ENCODE peak calls at places on chromosomes 7 and 10, in nine cellular contexts. One of them, this sample, is unnamed. For H3K4me1, the result is how much of the 10 kb centered on the place peaks cover.

GRCh38 chr10:71770255-71770654 is 3.1 kb downstream of the VSIR start:
- DNase-seq in mammary epithelial cell: no peak
- DNase-seq in OCI-LY7: no peak
- DNase-seq in DND-41: no peak
- DNase-seq in breast epithelium: no peak
- DNase-seq in HAP-1: no peak
- DNase-seq in PC-3: no peak
- DNase-seq in heart right ventricle: no peak
- DNase-seq in endodermal cell: no peak
- DNase-seq in this sample: peak

GRCh38 chr10:72756674-72757385 is 64.9 kb downstream of the MCU start:
- DNase-seq in breast epithelium: no peak
- DNase-seq in OCI-LY7: no peak
- DNase-seq in heart right ventricle: no peak
- DNase-seq in endodermal cell: peak
- DNase-seq in PC-3: no peak
- DNase-seq in DND-41: no peak
- DNase-seq in mammary epithelial cell: no peak
- DNase-seq in HAP-1: peak
- DNase-seq in this sample: no peak

GRCh38 chr7:44793919-44794715 is 2.4 kb upstream of the PPIA start:
- DNase-seq in DND-41: no peak
- DNase-seq in HAP-1: no peak
- DNase-seq in heart right ventricle: no peak
- DNase-seq in PC-3: no peak
- DNase-seq in endodermal cell: no peak
- DNase-seq in mammary epithelial cell: no peak
- DNase-seq in breast epithelium: no peak
- DNase-seq in OCI-LY7: no peak
- DNase-seq in this sample: no peak

GRCh38 chr7:37149019-37149814 is 299.4 kb downstream of the ELMO1 start:
- DNase-seq in PC-3: no peak
- DNase-seq in mammary epithelial cell: no peak
- DNase-seq in heart right ventricle: no peak
- DNase-seq in breast epithelium: no peak
- DNase-seq in OCI-LY7: no peak
- DNase-seq in HAP-1: no peak
- DNase-seq in endodermal cell: no peak
- DNase-seq in DND-41: no peak
- DNase-seq in this sample: no peak

GRCh38 chr7:77441046-77441445 is 24.9 kb upstream of the GSAP start:
- DNase-seq in mammary epithelial cell: no peak
- DNase-seq in heart right ventricle: no peak
- DNase-seq in DND-41: no peak
- DNase-seq in HAP-1: no peak
- DNase-seq in endodermal cell: no peak
- DNase-seq in breast epithelium: no peak
- DNase-seq in OCI-LY7: no peak
- DNase-seq in PC-3: peak
- DNase-seq in this sample: no peak

GRCh38 chr7:149459540-149460433 is 1.1 kb downstream of the ZNF777 start:
- DNase-seq in mammary epithelial cell: peak
- DNase-seq in endodermal cell: peak
- DNase-seq in OCI-LY7: peak
- DNase-seq in PC-3: peak
- DNase-seq in HAP-1: no peak
- DNase-seq in heart right ventricle: no peak
- DNase-seq in breast epithelium: no peak
- DNase-seq in DND-41: no peak
- DNase-seq in this sample: peak

GRCh38 chr10:109995178-109995577 is 12.6 kb upstream of the ADD3 start:
- DNase-seq in PC-3: no peak
- DNase-seq in breast epithelium: no peak
- DNase-seq in heart right ventricle: no peak
- DNase-seq in endodermal cell: no peak
- DNase-seq in OCI-LY7: no peak
- DNase-seq in HAP-1: no peak
- DNase-seq in DND-41: no peak
- DNase-seq in mammary epithelial cell: no peak
- DNase-seq in this sample: no peak

GRCh38 chr10:111076682-111077661 is at the start of gene ADRA2A:
- DNase-seq in endodermal cell: peak
- DNase-seq in PC-3: peak
- DNase-seq in DND-41: no peak
- DNase-seq in HAP-1: peak
- DNase-seq in breast epithelium: no peak
- DNase-seq in mammary epithelial cell: peak
- DNase-seq in heart right ventricle: no peak
- DNase-seq in OCI-LY7: no peak
- DNase-seq in this sample: peak

GRCh38 chr7:66236713-66237303 is 31.7 kb downstream of the TPST1 start:
- DNase-seq in DND-41: no peak
- DNase-seq in HAP-1: no peak
- DNase-seq in heart right ventricle: no peak
- DNase-seq in PC-3: no peak
- DNase-seq in breast epithelium: no peak
- DNase-seq in endodermal cell: no peak
- DNase-seq in OCI-LY7: no peak
- DNase-seq in mammary epithelial cell: no peak
- DNase-seq in this sample: no peak

GRCh38 chr7:32937344-32938174 is 19.7 kb upstream of the FKBP9 start:
- DNase-seq in heart right ventricle: peak
- DNase-seq in breast epithelium: no peak
- DNase-seq in endodermal cell: no peak
- DNase-seq in DND-41: no peak
- DNase-seq in OCI-LY7: no peak
- DNase-seq in HAP-1: peak
- DNase-seq in PC-3: no peak
- DNase-seq in mammary epithelial cell: no peak
- DNase-seq in this sample: peak

GRCh38 chr7:69395072-69395714 is 203.1 kb upstream of the AUTS2 start:
- DNase-seq in OCI-LY7: no peak
- DNase-seq in HAP-1: no peak
- DNase-seq in mammary epithelial cell: no peak
- DNase-seq in endodermal cell: peak
- DNase-seq in PC-3: no peak
- DNase-seq in DND-41: peak
- DNase-seq in heart right ventricle: no peak
- DNase-seq in breast epithelium: no peak
- DNase-seq in this sample: no peak

GRCh38 chr10:61967298-61967697 is 65.8 kb downstream of the ARID5B start:
- DNase-seq in HAP-1: no peak
- DNase-seq in endodermal cell: no peak
- DNase-seq in heart right ventricle: no peak
- DNase-seq in DND-41: no peak
- DNase-seq in PC-3: no peak
- DNase-seq in breast epithelium: no peak
- DNase-seq in OCI-LY7: no peak
- DNase-seq in mammary epithelial cell: no peak
- DNase-seq in this sample: no peak

GRCh38 chr10:117107280-117107679 is 30.8 kb downstream of the VAX1 start:
- DNase-seq in breast epithelium: no peak
- DNase-seq in endodermal cell: no peak
- DNase-seq in mammary epithelial cell: no peak
- DNase-seq in PC-3: no peak
- DNase-seq in heart right ventricle: no peak
- DNase-seq in DND-41: no peak
- DNase-seq in OCI-LY7: no peak
- DNase-seq in HAP-1: no peak
- DNase-seq in this sample: no peak

GRCh38 chr7:111198255-111198654 is 107.3 kb downstream of the LRRN3 start:
- DNase-seq in OCI-LY7: no peak
- DNase-seq in HAP-1: no peak
- DNase-seq in endodermal cell: no peak
- DNase-seq in breast epithelium: no peak
- DNase-seq in mammary epithelial cell: peak
- DNase-seq in heart right ventricle: no peak
- DNase-seq in PC-3: peak
- DNase-seq in DND-41: no peak
- DNase-seq in this sample: peak

GRCh38 chr7:41570766-41571165 is 132.1 kb downstream of the INHBA start:
- DNase-seq in HAP-1: no peak
- DNase-seq in breast epithelium: no peak
- DNase-seq in heart right ventricle: no peak
- DNase-seq in endodermal cell: no peak
- DNase-seq in mammary epithelial cell: no peak
- DNase-seq in DND-41: no peak
- DNase-seq in OCI-LY7: no peak
- DNase-seq in PC-3: no peak
- DNase-seq in this sample: no peak

GRCh38 chr7:602341-603141 is 82.9 kb upstream of the PDGFA start:
- DNase-seq in HAP-1: no peak
- DNase-seq in PC-3: no peak
- DNase-seq in OCI-LY7: no peak
- DNase-seq in heart right ventricle: no peak
- DNase-seq in breast epithelium: no peak
- DNase-seq in DND-41: no peak
- DNase-seq in endodermal cell: peak
- DNase-seq in mammary epithelial cell: no peak
- DNase-seq in this sample: no peak

GRCh38 chr7:603152-603941 is 83.7 kb upstream of the PDGFA start:
- DNase-seq in PC-3: no peak
- DNase-seq in DND-41: no peak
- DNase-seq in endodermal cell: no peak
- DNase-seq in heart right ventricle: no peak
- DNase-seq in HAP-1: no peak
- DNase-seq in mammary epithelial cell: no peak
- DNase-seq in breast epithelium: no peak
- DNase-seq in OCI-LY7: no peak
- DNase-seq in this sample: no peak

GRCh38 chr7:605661-606450 is 86.2 kb upstream of the PDGFA start:
- DNase-seq in breast epithelium: no peak
- DNase-seq in mammary epithelial cell: no peak
- DNase-seq in HAP-1: no peak
- DNase-seq in PC-3: no peak
- DNase-seq in DND-41: no peak
- DNase-seq in endodermal cell: no peak
- DNase-seq in OCI-LY7: no peak
- DNase-seq in heart right ventricle: no peak
- DNase-seq in this sample: no peak

GRCh38 chr7:604038-604883 is 84.6 kb upstream of the PDGFA start:
- DNase-seq in DND-41: peak
- DNase-seq in breast epithelium: peak
- DNase-seq in PC-3: no peak
- DNase-seq in OCI-LY7: no peak
- DNase-seq in mammary epithelial cell: no peak
- DNase-seq in endodermal cell: peak
- DNase-seq in heart right ventricle: peak
- DNase-seq in HAP-1: no peak
- DNase-seq in this sample: peak

DNA sequence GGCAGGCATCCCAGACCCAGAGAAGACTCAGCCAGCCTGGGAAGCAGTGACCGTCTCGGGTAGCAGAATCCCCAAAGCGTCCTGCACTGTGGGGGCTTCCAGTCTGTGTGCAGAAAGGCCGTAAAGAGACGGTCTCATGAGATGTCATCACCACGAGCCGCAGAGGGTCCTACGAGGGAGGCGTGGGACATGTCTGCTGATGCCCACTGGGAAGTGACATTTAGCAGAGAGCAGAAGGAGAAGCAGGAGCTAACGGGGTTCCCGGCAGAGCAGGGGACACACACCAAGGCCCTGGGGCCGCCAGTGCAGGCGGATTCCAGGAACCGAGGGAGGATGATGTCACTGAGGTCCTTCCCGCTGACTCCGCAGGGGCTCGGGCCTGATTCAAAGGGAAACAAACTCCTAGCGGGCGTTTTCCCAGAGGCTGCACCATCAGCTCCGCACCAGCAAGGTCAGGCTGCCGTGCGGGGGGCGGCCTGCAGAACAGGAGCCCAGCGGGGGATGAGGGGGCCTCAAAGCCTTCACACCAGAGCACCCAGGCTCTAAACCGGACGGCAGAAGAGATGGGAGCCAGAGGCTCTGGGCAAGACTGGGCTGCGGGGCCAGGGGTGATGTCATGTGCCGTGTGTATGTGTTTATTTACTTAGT is 85.4 kb upstream of the PDGFA start:
- DNase-seq in endodermal cell: no peak
- DNase-seq in mammary epithelial cell: no peak
- DNase-seq in breast epithelium: no peak
- DNase-seq in HAP-1: no peak
- DNase-seq in DND-41: no peak
- DNase-seq in OCI-LY7: no peak
- DNase-seq in PC-3: no peak
- DNase-seq in heart right ventricle: peak
- DNase-seq in this sample: no peak
- H3K4me3 ChIP-seq in endodermal cell: no peak
- H3K4me3 ChIP-seq in mammary epithelial cell: no peak
- H3K4me3 ChIP-seq in breast epithelium: no peak
- H3K4me3 ChIP-seq in HAP-1: no peak
- H3K4me3 ChIP-seq in DND-41: peak
- H3K4me3 ChIP-seq in OCI-LY7: no peak
- H3K4me3 ChIP-seq in PC-3: no peak
- H3K4me3 ChIP-seq in heart right ventricle: peak
- H3K4me3 ChIP-seq in this sample: no peak

DNA sequence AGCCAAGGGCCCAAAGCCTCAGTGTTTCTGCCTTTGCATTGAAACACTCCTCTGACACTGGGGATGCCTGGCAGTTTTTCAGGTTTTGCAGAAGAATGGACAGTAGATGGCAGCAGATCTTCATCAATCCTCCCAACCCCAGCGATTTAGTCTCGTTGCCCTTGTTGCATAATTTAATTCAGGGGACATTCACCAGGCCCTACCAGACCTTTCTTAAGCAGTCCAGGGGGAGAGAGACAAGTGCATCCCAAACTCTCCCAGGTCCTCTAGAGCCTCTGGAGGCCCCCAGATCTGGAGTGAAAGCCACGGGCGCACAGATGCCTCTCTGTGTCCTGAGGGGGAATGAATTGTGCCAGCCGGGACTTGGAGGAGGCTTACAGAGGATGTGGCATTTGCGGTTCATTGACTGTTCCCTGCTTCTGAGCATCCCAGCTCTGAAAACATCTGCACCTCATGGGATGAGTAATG is 29.6 kb downstream of the MINDY4 start:
- DNase-seq in endodermal cell: peak
- DNase-seq in DND-41: peak
- DNase-seq in heart right ventricle: peak
- DNase-seq in HAP-1: peak
- DNase-seq in OCI-LY7: peak
- DNase-seq in PC-3: peak
- DNase-seq in mammary epithelial cell: peak
- DNase-seq in breast epithelium: peak
- DNase-seq in this sample: peak
- H3K4me1 ChIP-seq in endodermal cell: under half
- H3K4me1 ChIP-seq in DND-41: under half
- H3K4me1 ChIP-seq in heart right ventricle: half or more
- H3K4me1 ChIP-seq in HAP-1: under half
- H3K4me1 ChIP-seq in OCI-LY7: under half
- H3K4me1 ChIP-seq in PC-3: half or more
- H3K4me1 ChIP-seq in mammary epithelial cell: half or more
- H3K4me1 ChIP-seq in breast epithelium: under half
- H3K4me1 ChIP-seq in this sample: under half

GRCh38 chr10:108014902-108015177 is 850.3 kb upstream of the SORCS1 start:
- DNase-seq in OCI-LY7: no peak
- DNase-seq in endodermal cell: no peak
- DNase-seq in heart right ventricle: no peak
- DNase-seq in PC-3: no peak
- DNase-seq in DND-41: no peak
- DNase-seq in breast epithelium: no peak
- DNase-seq in mammary epithelial cell: no peak
- DNase-seq in HAP-1: no peak
- DNase-seq in this sample: no peak
- H3K4me3 ChIP-seq in OCI-LY7: no peak
- H3K4me3 ChIP-seq in endodermal cell: no peak
- H3K4me3 ChIP-seq in heart right ventricle: no peak
- H3K4me3 ChIP-seq in PC-3: no peak
- H3K4me3 ChIP-seq in DND-41: no peak
- H3K4me3 ChIP-seq in breast epithelium: no peak
- H3K4me3 ChIP-seq in mammary epithelial cell: no peak
- H3K4me3 ChIP-seq in HAP-1: no peak
- H3K4me3 ChIP-seq in this sample: no peak

GRCh38 chr7:50331564-50332208 is 27.2 kb downstream of the IKZF1 start:
- DNase-seq in heart right ventricle: no peak
- DNase-seq in HAP-1: no peak
- DNase-seq in breast epithelium: no peak
- DNase-seq in mammary epithelial cell: no peak
- DNase-seq in DND-41: peak
- DNase-seq in PC-3: no peak
- DNase-seq in OCI-LY7: peak
- DNase-seq in endodermal cell: no peak
- DNase-seq in this sample: no peak
- H3K4me1 ChIP-seq in heart right ventricle: under half
- H3K4me1 ChIP-seq in HAP-1: under half
- H3K4me1 ChIP-seq in breast epithelium: under half
- H3K4me1 ChIP-seq in mammary epithelial cell: under half
- H3K4me1 ChIP-seq in DND-41: half or more
- H3K4me1 ChIP-seq in PC-3: under half
- H3K4me1 ChIP-seq in OCI-LY7: half or more
- H3K4me1 ChIP-seq in endodermal cell: under half
- H3K4me1 ChIP-seq in this sample: under half